ENCODE peak calls at places on chromosomes 4 and X, in seven cellular contexts. D, M, W, T, B, Y and C are unnamed samples.

GRCh38 chr4:103198111-103198765 is at the start of gene CENPE:
- DNase-seq in B (peak; percentile 95), W (peak; percentile 84), M (peak; percentile 76), Y (peak; percentile 94), T (peak; percentile 88), D (peak; percentile 85), C (peak; percentile 94)

GRCh38 chrX:115602729-115603389 is 41.9 kb downstream of the PLS3 start:
- DNase-seq in M (no peak), T (no peak), B (no peak), W (peak; percentile 66), D (no peak), Y (no peak), C (no peak)

GRCh38 chrX:13750812-13751211 is 16.3 kb downstream of the OFD1 start:
- DNase-seq in Y (no peak), T (no peak), W (no peak), M (no peak), B (no peak), D (no peak), C (no peak)

GRCh38 chr4:116001291-116001690 is 887.9 kb upstream of the NDST4 start:
- DNase-seq in M (no peak), B (no peak), W (no peak), T (no peak), Y (no peak), D (no peak), C (no peak)

GRCh38 chrX:23911436-23911835 is 3.6 kb downstream of the CXorf58 start:
- DNase-seq in Y (no peak), T (no peak), B (no peak), W (no peak), D (no peak), M (no peak), C (no peak)

GRCh38 chr4:33060873-33061542 is 2340.8 kb downstream of the PCDH7 start:
- DNase-seq in T (peak; percentile 11), M (no peak), W (peak; percentile 53), Y (no peak), B (peak; percentile 76), D (no peak), C (peak; percentile 69)

GRCh38 chr4:71293705-71294104 is 45.1 kb upstream of the SLC4A4 start:
- DNase-seq in Y (no peak), W (peak; percentile 82), D (no peak), M (no peak), B (peak; percentile 9), T (no peak), C (no peak)

GRCh38 chr4:84750260-84750955 is 167.5 kb downstream of the CDS1 start:
- DNase-seq in M (no peak), B (peak; percentile 67), W (peak; percentile 67), T (peak; percentile 56), Y (peak; percentile 2), D (no peak), C (peak; percentile 46)

GRCh38 chrX:123088930-123089329 is 95.1 kb upstream of the GRIA3 start:
- DNase-seq in M (no peak), B (no peak), Y (no peak), W (no peak), D (no peak), T (no peak), C (no peak)

GRCh38 chr4:120432451-120432850 is 365.8 kb upstream of the MAD2L1 start:
- DNase-seq in W (no peak), T (no peak), M (no peak), B (peak; percentile 30), D (no peak), Y (no peak), C (no peak)

GRCh38 chrX:44748014-44748413 is 95.8 kb upstream of the DUSP21 start:
- DNase-seq in B (peak; percentile 9), M (no peak), T (no peak), Y (no peak), D (no peak), W (peak; percentile 31), C (peak; percentile 68)

GRCh38 chr4:88792268-88792781 is 94.7 kb upstream of the NAP1L5 start:
- DNase-seq in T (no peak), W (peak; percentile 95), D (no peak), M (no peak), B (peak; percentile 89), Y (no peak), C (no peak)

GRCh38 chr4:61740950-61741638 is 541.0 kb downstream of the ADGRL3 start:
- DNase-seq in B (no peak), W (no peak), T (no peak), D (no peak), M (no peak), Y (no peak), C (no peak)

GRCh38 chrX:78673256-78673655 is 14.1 kb upstream of the RTL3 start:
- DNase-seq in Y (no peak), W (peak; percentile 40), M (no peak), B (peak; percentile 41), T (no peak), D (no peak), C (no peak)

GRCh38 chr4:6561706-6562371 is 13.2 kb upstream of the MAN2B2 start:
- DNase-seq in T (no peak), D (no peak), B (peak; percentile 28), Y (no peak), M (no peak), W (peak; percentile 22), C (no peak)

GRCh38 chr4:16852168-16852567 is 46.3 kb downstream of the LDB2 start:
- DNase-seq in B (no peak), D (no peak), Y (no peak), T (no peak), M (no peak), W (no peak), C (no peak)

GRCh38 chr4:86482851-86483490 is 111.1 kb upstream of the PTPN13 start:
- DNase-seq in Y (no peak), M (no peak), D (no peak), T (peak; percentile 50), W (no peak), B (peak; percentile 21), C (peak; percentile 91)

GRCh38 chrX:154366666-154367055 is 7.8 kb downstream of the FLNA start:
- DNase-seq in W (no peak), M (no peak), B (peak; percentile 40), D (no peak), T (no peak), Y (no peak), C (no peak)